ENCODE peak calls at places on chromosome 18, in four cellular contexts. One of them, this sample, is unnamed.

GRCh38 chr18:44601447-44601846 is 79.2 kb upstream of the SETBP1 start:
- DNase-seq in HCT116: no peak
- DNase-seq in HepG2: no peak
- DNase-seq in K562: no peak
- DNase-seq in this sample: no peak

GRCh38 chr18:70234667-70235459 is 29.4 kb upstream of the RTTN start:
- DNase-seq in HCT116: no peak
- DNase-seq in HepG2: no peak
- DNase-seq in K562: no peak
- DNase-seq in this sample: no peak

GRCh38 chr18:76428396-76429261 is 66.4 kb downstream of the ZNF516 start:
- DNase-seq in HCT116: no peak
- DNase-seq in HepG2: no peak
- DNase-seq in K562: no peak
- DNase-seq in this sample: no peak

GRCh38 chr18:48319796-48320638 is 89.2 kb downstream of the ZBTB7C start:
- DNase-seq in HCT116: no peak
- DNase-seq in HepG2: no peak
- DNase-seq in K562: no peak
- DNase-seq in this sample: no peak

GRCh38 chr18:905948-906415 is 1.3 kb downstream of the ADCYAP1 start:
- DNase-seq in HCT116: no peak
- DNase-seq in HepG2: no peak
- DNase-seq in K562: no peak
- DNase-seq in this sample: no peak

GRCh38 chr18:652131-652530 is 5.3 kb upstream of the TYMS start:
- DNase-seq in HCT116: no peak
- DNase-seq in HepG2: peak
- DNase-seq in K562: no peak
- DNase-seq in this sample: no peak

GRCh38 chr18:49030138-49030537 is 79.4 kb upstream of the SMAD7 start:
- DNase-seq in HCT116: no peak
- DNase-seq in HepG2: no peak
- DNase-seq in K562: no peak
- DNase-seq in this sample: no peak

GRCh38 chr18:29188760-29189159 is 1011.8 kb upstream of the CDH2 start:
- DNase-seq in HCT116: no peak
- DNase-seq in HepG2: no peak
- DNase-seq in K562: no peak
- DNase-seq in this sample: no peak

GRCh38 chr18:27501651-27502050 is 316.5 kb upstream of the CHST9 start:
- DNase-seq in HCT116: no peak
- DNase-seq in HepG2: no peak
- DNase-seq in K562: no peak
- DNase-seq in this sample: no peak

GRCh38 chr18:79479761-79480161 is 84.0 kb downstream of the NFATC1 start:
- DNase-seq in HCT116: no peak
- DNase-seq in HepG2: no peak
- DNase-seq in K562: no peak
- DNase-seq in this sample: no peak

GRCh38 chr18:13440277-13441248 is 222.0 kb downstream of the LDLRAD4 start:
- DNase-seq in HCT116: no peak
- DNase-seq in HepG2: no peak
- DNase-seq in K562: no peak
- DNase-seq in this sample: no peak

GRCh38 chr18:13492314-13492713 is 234.0 kb downstream of the FAM210A start:
- DNase-seq in HCT116: no peak
- DNase-seq in HepG2: no peak
- DNase-seq in K562: no peak
- DNase-seq in this sample: no peak

GRCh38 chr18:48729421-48729820 is 190.6 kb downstream of the CTIF start:
- DNase-seq in HCT116: no peak
- DNase-seq in HepG2: no peak
- DNase-seq in K562: no peak
- DNase-seq in this sample: no peak

GRCh38 chr18:70337139-70337972 is 48.5 kb downstream of the SOCS6 start:
- DNase-seq in HCT116: peak
- DNase-seq in HepG2: peak
- DNase-seq in K562: peak
- DNase-seq in this sample: peak

GRCh38 chr18:72544092-72544886 is at the start of gene CBLN2:
- DNase-seq in HCT116: no peak
- DNase-seq in HepG2: peak
- DNase-seq in K562: peak
- DNase-seq in this sample: no peak

GRCh38 chr18:11989966-11990380 is 8.7 kb downstream of the IMPA2 start:
- DNase-seq in HCT116: no peak
- DNase-seq in HepG2: no peak
- DNase-seq in K562: no peak
- DNase-seq in this sample: no peak

GRCh38 chr18:41955688-41956087 is 654 bp downstream of the PIK3C3 start:
- DNase-seq in HCT116: no peak
- DNase-seq in HepG2: no peak
- DNase-seq in K562: no peak
- DNase-seq in this sample: no peak

GRCh38 chr18:76457475-76457874 is 37.6 kb downstream of the ZNF516 start:
- DNase-seq in HCT116: no peak
- DNase-seq in HepG2: no peak
- DNase-seq in K562: no peak
- DNase-seq in this sample: no peak

GRCh38 chr18:8619835-8620577 is 10.8 kb downstream of the RAB12 start:
- DNase-seq in HCT116: no peak
- DNase-seq in HepG2: no peak
- DNase-seq in K562: no peak
- DNase-seq in this sample: no peak

GRCh38 chr18:25298853-25299274 is 53.1 kb downstream of the ZNF521 start:
- DNase-seq in HCT116: no peak
- DNase-seq in HepG2: no peak
- DNase-seq in K562: peak
- DNase-seq in this sample: peak

GRCh38 chr18:5455644-5456043 is 88.2 kb downstream of the EPB41L3 start:
- DNase-seq in HCT116: no peak
- DNase-seq in HepG2: no peak
- DNase-seq in K562: no peak
- DNase-seq in this sample: no peak

GRCh38 chr18:9827211-9827855 is 58.4 kb upstream of the TXNDC2 start:
- DNase-seq in HCT116: no peak
- DNase-seq in HepG2: no peak
- DNase-seq in K562: no peak
- DNase-seq in this sample: no peak

GRCh38 chr18:41391616-41392610 is 563.1 kb upstream of the PIK3C3 start:
- DNase-seq in HCT116: no peak
- DNase-seq in HepG2: peak
- DNase-seq in K562: peak
- DNase-seq in this sample: peak

GRCh38 chr18:35619941-35620340 is 38.4 kb downstream of the GALNT1 start:
- DNase-seq in HCT116: no peak
- DNase-seq in HepG2: no peak
- DNase-seq in K562: no peak
- DNase-seq in this sample: no peak

GRCh38 chr18:41753826-41754225 is 201.2 kb upstream of the PIK3C3 start:
- DNase-seq in HCT116: no peak
- DNase-seq in HepG2: no peak
- DNase-seq in K562: no peak
- DNase-seq in this sample: no peak

GRCh38 chr18:811192-812122 is 585 bp downstream of the YES1 start:
- DNase-seq in HCT116: no peak
- DNase-seq in HepG2: no peak
- DNase-seq in K562: no peak
- DNase-seq in this sample: no peak

GRCh38 chr18:22174341-22175148 is 5.2 kb downstream of the GATA6 start:
- DNase-seq in HCT116: no peak
- DNase-seq in HepG2: no peak
- DNase-seq in K562: no peak
- DNase-seq in this sample: no peak

GRCh38 chr18:35022430-35023001 is 18.7 kb upstream of the MAPRE2 start:
- DNase-seq in HCT116: no peak
- DNase-seq in HepG2: no peak
- DNase-seq in K562: no peak
- DNase-seq in this sample: no peak

GRCh38 chr18:54679318-54680149 is 88.5 kb downstream of the DYNAP start:
- DNase-seq in HCT116: peak
- DNase-seq in HepG2: peak
- DNase-seq in K562: peak
- DNase-seq in this sample: peak
- TF ChIP-seq TCF7L2 in HCT116: no peak
- TF ChIP-seq TCF7L2 in HepG2: no peak
- TF ChIP-seq TCF7L2 in K562: no peak
- TF ChIP-seq TCF7L2 in this sample: no peak

GRCh38 chr18:74183110-74183509 is 34.8 kb downstream of the TIMM21 start:
- DNase-seq in HCT116: no peak
- DNase-seq in HepG2: no peak
- DNase-seq in K562: no peak
- DNase-seq in this sample: no peak

GRCh38 chr18:74185860-74186259 is 37.5 kb downstream of the TIMM21 start:
- DNase-seq in HCT116: no peak
- DNase-seq in HepG2: no peak
- DNase-seq in K562: no peak
- DNase-seq in this sample: no peak

GRCh38 chr18:74184875-74185274 is 36.6 kb downstream of the TIMM21 start:
- DNase-seq in HCT116: no peak
- DNase-seq in HepG2: no peak
- DNase-seq in K562: no peak
- DNase-seq in this sample: no peak

GRCh38 chr18:74190086-74190485 is 41.8 kb downstream of the TIMM21 start:
- DNase-seq in HCT116: no peak
- DNase-seq in HepG2: no peak
- DNase-seq in K562: no peak
- DNase-seq in this sample: no peak

GRCh38 chr18:74186661-74187060 is 38.3 kb downstream of the TIMM21 start:
- DNase-seq in HCT116: no peak
- DNase-seq in HepG2: no peak
- DNase-seq in K562: no peak
- DNase-seq in this sample: no peak
- TF ChIP-seq POLR2AphosphoS5 in HCT116: no peak
- TF ChIP-seq POLR2AphosphoS5 in HepG2: no peak
- TF ChIP-seq POLR2AphosphoS5 in K562: no peak
- TF ChIP-seq POLR2AphosphoS5 in this sample: no peak

GRCh38 chr18:58657494-58657893 is 13.8 kb upstream of the MALT1 start:
- DNase-seq in HCT116: no peak
- DNase-seq in HepG2: no peak
- DNase-seq in K562: no peak
- DNase-seq in this sample: no peak
- H3K4me3 ChIP-seq in HCT116: no peak
- H3K4me3 ChIP-seq in HepG2: no peak
- H3K4me3 ChIP-seq in K562: no peak
- H3K4me3 ChIP-seq in this sample: no peak

DNA sequence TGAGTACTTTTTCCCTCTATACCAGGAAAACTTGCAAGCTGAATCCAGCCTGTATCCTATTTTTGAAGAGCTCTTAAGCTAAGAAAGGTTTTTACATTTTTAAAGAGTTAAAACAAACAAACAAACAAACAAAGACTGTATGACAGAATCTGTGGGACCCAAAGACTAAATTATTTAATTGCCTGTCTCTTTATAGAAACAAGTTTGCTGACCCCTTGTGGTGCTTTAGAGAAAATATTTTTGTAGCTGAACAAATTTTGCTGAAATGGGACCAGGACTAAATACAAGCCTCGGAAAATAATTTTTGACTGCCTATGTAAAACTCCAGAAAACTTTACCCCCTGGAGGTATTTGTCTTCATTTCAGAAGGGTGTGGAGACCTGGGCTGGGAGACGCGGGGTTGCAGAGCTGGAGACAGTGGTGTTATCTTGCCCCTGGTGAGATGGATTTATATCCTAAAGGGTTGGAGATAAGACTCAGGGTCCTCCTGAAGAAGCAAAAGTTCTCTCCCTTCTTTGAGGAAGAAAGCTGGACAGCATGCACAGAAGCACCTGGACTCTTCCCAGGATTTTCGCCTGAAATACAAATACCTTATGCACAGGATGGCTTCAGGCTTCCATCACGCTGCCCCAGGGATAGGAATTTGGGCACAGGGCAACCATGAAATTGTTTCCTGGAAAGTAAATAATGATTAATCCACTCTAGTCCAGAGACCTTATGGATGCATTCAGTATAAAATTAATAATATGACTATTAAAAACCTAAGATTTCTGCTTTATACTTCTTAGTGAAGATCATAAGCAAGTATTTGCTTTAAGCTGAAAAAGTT is 54.3 kb downstream of the TMX3 start:
- DNase-seq in HCT116: peak
- DNase-seq in HepG2: peak
- DNase-seq in K562: peak
- DNase-seq in this sample: peak
- TF ChIP-seq TCF7L2 in HCT116: no peak
- TF ChIP-seq TCF7L2 in HepG2: no peak
- TF ChIP-seq TCF7L2 in K562: no peak
- TF ChIP-seq TCF7L2 in this sample: no peak